ENCODE peak calls at places on chromosomes 2 and 18, in six cellular contexts. Q is foreskin melanocyte; O is A549; V is NCI-H1105; G is activated CD4-positive, alpha-beta T cell treated with anti-CD3 and anti-CD28 coated beads, Interleukin-2, amount 50 U/mL, for 48 hours; E is astrocyte of the spinal cord. Z is an unnamed sample.
A peak's percentile ranks its signal among the peaks of the same experiment; 100 is the strongest.

GRCh38 chr2:49225126-49225525 is 70.8 kb upstream of the FSHR start:
- DNase-seq in Q (no peak), O (no peak), V (peak; percentile 48), G (no peak), E (peak; percentile 14), Z (no peak)

GRCh38 chr18:74546751-74547530 is 12.6 kb downstream of the CNDP1 start:
- DNase-seq in Q (peak; percentile 52), O (no peak), V (no peak), G (no peak), E (peak; percentile 16), Z (peak; percentile 8)

GRCh38 chr2:7180641-7181370 is 263.6 kb downstream of the RNF144A start:
- DNase-seq in Q (peak; percentile 75), O (peak; percentile 67), V (no peak), G (no peak), E (peak; percentile 73), Z (no peak)

GRCh38 chr2:194103941-194104655 is 1552.9 kb upstream of the SLC39A10 start:
- DNase-seq in Q (no peak), O (no peak), V (no peak), G (no peak), E (no peak), Z (no peak)

GRCh38 chr2:203887680-203888079 is 20.1 kb downstream of the CTLA4 start:
- DNase-seq in Q (peak; percentile 97), O (no peak), V (no peak), G (no peak), E (no peak), Z (no peak)

GRCh38 chr18:39685303-39685902 is 2119.8 kb upstream of the CELF4 start:
- DNase-seq in Q (no peak), O (no peak), V (no peak), G (no peak), E (no peak), Z (no peak)

GRCh38 chr2:1512321-1513289 is 99.3 kb downstream of the TPO start:
- DNase-seq in Q (no peak), O (no peak), V (no peak), G (no peak), E (no peak), Z (no peak)

GRCh38 chr18:3593904-3594759 is 144.2 kb downstream of the TGIF1 start:
- DNase-seq in Q (peak; percentile 91), O (peak; percentile 97), V (peak; percentile 72), G (peak; percentile 90), E (peak; percentile 99), Z (peak; percentile 88)

GRCh38 chr18:58102875-58103274 is 58.8 kb downstream of the NEDD4L start:
- DNase-seq in Q (no peak), O (no peak), V (no peak), G (no peak), E (no peak), Z (no peak)

GRCh38 chr2:167331636-167332232 is 443.5 kb downstream of the XIRP2 start:
- DNase-seq in Q (no peak), O (peak; percentile 11), V (no peak), G (no peak), E (no peak), Z (no peak)

GRCh38 chr2:37585982-37586621 is 85.3 kb downstream of the CDC42EP3 start:
- DNase-seq in Q (peak; percentile 53), O (peak; percentile 71), V (no peak), G (peak; percentile 68), E (peak; percentile 94), Z (peak; percentile 91)

GRCh38 chr2:59578349-59578748 is 975.1 kb downstream of the BCL11A start:
- DNase-seq in Q (no peak), O (no peak), V (no peak), G (no peak), E (no peak), Z (no peak)

GRCh38 chr2:51079945-51080344 is 48.0 kb upstream of the NRXN1 start:
- DNase-seq in Q (no peak), O (no peak), V (no peak), G (no peak), E (no peak), Z (no peak)

GRCh38 chr2:128644745-128645256 is 326.1 kb upstream of the HS6ST1 start:
- DNase-seq in Q (no peak), O (no peak), V (no peak), G (no peak), E (no peak), Z (no peak)

GRCh38 chr18:50009772-50010171 is 185.2 kb downstream of the MYO5B start:
- DNase-seq in Q (no peak), O (peak; percentile 37), V (peak; percentile 59), G (peak; percentile 35), E (no peak), Z (peak; percentile 5)

GRCh38 chr2:84435331-84436081 is 23.6 kb downstream of the SUCLG1 start:
- DNase-seq in Q (peak; percentile 98), O (no peak), V (no peak), G (no peak), E (peak; percentile 90), Z (no peak)

GRCh38 chr18:43060020-43060419 is 55.5 kb downstream of the RIT2 start:
- DNase-seq in Q (no peak), O (no peak), V (no peak), G (no peak), E (peak; percentile 52), Z (peak; percentile 21)

GRCh38 chr2:128618642-128619041 is 300.0 kb upstream of the HS6ST1 start:
- DNase-seq in Q (no peak), O (no peak), V (no peak), G (no peak), E (no peak), Z (no peak)

GRCh38 chr2:8860239-8860638 is 22.8 kb upstream of the KIDINS220 start:
- DNase-seq in Q (no peak), O (no peak), V (no peak), G (no peak), E (no peak), Z (peak; percentile 44)

GRCh38 chr2:96113951-96114350 is 2.4 kb downstream of the ADRA2B start:
- DNase-seq in Q (no peak), O (no peak), V (no peak), G (no peak), E (no peak), Z (no peak)

GRCh38 chr2:190532581-190532980 is 1.9 kb downstream of the NEMP2 start:
- DNase-seq in Q (no peak), O (no peak), V (no peak), G (no peak), E (no peak), Z (no peak)

GRCh38 chr2:15720561-15721307 is 129.1 kb downstream of the DDX1 start:
- DNase-seq in Q (no peak), O (no peak), V (no peak), G (no peak), E (no peak), Z (no peak)

GRCh38 chr2:231189571-231190495 is 8.6 kb upstream of the ARMC9 start:
- DNase-seq in Q (no peak), O (no peak), V (no peak), G (no peak), E (peak; percentile 68), Z (no peak)

GRCh38 chr2:133680399-133681044 is 112.3 kb upstream of the NCKAP5 start:
- DNase-seq in Q (no peak), O (no peak), V (no peak), G (no peak), E (no peak), Z (no peak)

GRCh38 chr2:16025876-16026640 is 85.7 kb downstream of the MYCN start:
- DNase-seq in Q (no peak), O (no peak), V (no peak), G (no peak), E (no peak), Z (no peak)

GRCh38 chr18:57446322-57446721 is 11.1 kb downstream of the ONECUT2 start:
- DNase-seq in Q (no peak), O (peak; percentile 58), V (peak; percentile 10), G (no peak), E (no peak), Z (no peak)

GRCh38 chr2:140643761-140644187 is 1487.0 kb downstream of the LRP1B start:
- DNase-seq in Q (peak; percentile 11), O (peak; percentile 58), V (no peak), G (no peak), E (peak; percentile 69), Z (peak; percentile 12)

GRCh38 chr2:119283873-119284331 is 60.3 kb downstream of the STEAP3 start:
- DNase-seq in Q (no peak), O (no peak), V (no peak), G (no peak), E (peak; percentile 84), Z (peak; percentile 80)

GRCh38 chr2:173578404-173579092 is 223.9 kb downstream of the CDCA7 start:
- DNase-seq in Q (no peak), O (no peak), V (no peak), G (no peak), E (no peak), Z (no peak)

GRCh38 chr2:109560265-109560664 is 53.5 kb downstream of the SEPTIN10 start:
- DNase-seq in Q (no peak), O (peak; percentile 40), V (no peak), G (no peak), E (peak; percentile 29), Z (peak; percentile 84)

GRCh38 chr2:104976603-104977120 is 61.2 kb upstream of the MRPS9 start:
- DNase-seq in Q (no peak), O (peak; percentile 15), V (no peak), G (peak; percentile 1), E (no peak), Z (no peak)

GRCh38 chr2:119826370-119826961 is 66.7 kb downstream of the PTPN4 start:
- DNase-seq in Q (peak; percentile 45), O (peak; percentile 52), V (no peak), G (peak; percentile 33), E (peak; percentile 26), Z (peak; percentile 29)

GRCh38 chr2:68319397-68320117 is at the start of gene CNRIP1:
- DNase-seq in Q (peak; percentile 76), O (peak; percentile 49), V (peak; percentile 55), G (peak; percentile 11), E (peak; percentile 83), Z (peak; percentile 60)

GRCh38 chr18:41396211-41396610 is 558.8 kb upstream of the PIK3C3 start:
- DNase-seq in Q (no peak), O (no peak), V (no peak), G (no peak), E (no peak), Z (no peak)

GRCh38 chr2:15275341-15275740 is 285.8 kb downstream of the NBAS start:
- DNase-seq in Q (no peak), O (no peak), V (no peak), G (no peak), E (no peak), Z (no peak)

GRCh38 chr2:42722328-42723190 is 41.4 kb downstream of the OXER1 start:
- DNase-seq in Q (peak; percentile 78), O (peak; percentile 42), V (peak; percentile 10), G (peak; percentile 23), E (peak; percentile 86), Z (no peak)